ENCODE peak calls at places on chromosomes 3 and 15, in five cellular contexts. One of them, this sample, is unnamed.

GRCh38 chr3:177928156-177928555 is 608.1 kb upstream of the KCNMB2 start:
- DNase-seq in A549: peak; percentile 60
- DNase-seq in IMR-90: peak; percentile 51
- DNase-seq in MM.1S: peak; percentile 44
- DNase-seq in PC-3: peak; percentile 82
- DNase-seq in this sample: no peak

GRCh38 chr15:94670436-94671034 is 439.2 kb downstream of the MCTP2 start:
- DNase-seq in MM.1S: peak; percentile 18
- DNase-seq in A549: peak; percentile 38
- DNase-seq in IMR-90: peak; percentile 35
- DNase-seq in PC-3: peak; percentile 60
- DNase-seq in this sample: peak; percentile 58

GRCh38 chr15:76147906-76148553 is 88.2 kb downstream of the TMEM266 start:
- DNase-seq in A549: peak; percentile 44
- DNase-seq in IMR-90: peak; percentile 29
- DNase-seq in MM.1S: peak; percentile 44
- DNase-seq in PC-3: peak; percentile 79
- DNase-seq in this sample: peak; percentile 79

GRCh38 chr15:67833504-67834248 is 6.2 kb downstream of the RNU6-1 start:
- DNase-seq in A549: peak; percentile 48
- DNase-seq in MM.1S: peak; percentile 54
- DNase-seq in IMR-90: no peak
- DNase-seq in PC-3: peak; percentile 31
- DNase-seq in this sample: peak; percentile 69

GRCh38 chr3:40186508-40186907 is 123.0 kb upstream of the EIF1B start:
- DNase-seq in IMR-90: no peak
- DNase-seq in A549: no peak
- DNase-seq in PC-3: no peak
- DNase-seq in MM.1S: no peak
- DNase-seq in this sample: no peak

GRCh38 chr3:102200126-102200525 is 234.7 kb upstream of the ZPLD1 start:
- DNase-seq in IMR-90: peak; percentile 89
- DNase-seq in PC-3: no peak
- DNase-seq in A549: peak; percentile 44
- DNase-seq in MM.1S: no peak
- DNase-seq in this sample: no peak

GRCh38 chr15:63600001-63600645 is 2.9 kb downstream of the FBXL22 start:
- DNase-seq in A549: peak; percentile 56
- DNase-seq in IMR-90: no peak
- DNase-seq in PC-3: peak; percentile 17
- DNase-seq in MM.1S: peak; percentile 36
- DNase-seq in this sample: peak; percentile 22

GRCh38 chr3:41888368-41889076 is 73.4 kb downstream of the ULK4 start:
- DNase-seq in PC-3: peak; percentile 49
- DNase-seq in MM.1S: no peak
- DNase-seq in IMR-90: no peak
- DNase-seq in A549: no peak
- DNase-seq in this sample: peak; percentile 7

GRCh38 chr15:33083232-33084006 is 111.1 kb downstream of the FMN1 start:
- DNase-seq in A549: no peak
- DNase-seq in MM.1S: no peak
- DNase-seq in IMR-90: peak; percentile 33
- DNase-seq in PC-3: peak; percentile 94
- DNase-seq in this sample: no peak

GRCh38 chr15:40770147-40770721 is 454 bp downstream of the C15orf62 start:
- DNase-seq in MM.1S: no peak
- DNase-seq in PC-3: no peak
- DNase-seq in IMR-90: no peak
- DNase-seq in A549: no peak
- DNase-seq in this sample: no peak

GRCh38 chr15:24269166-24269571 is 406.4 kb upstream of the NPAP1 start:
- DNase-seq in IMR-90: no peak
- DNase-seq in A549: no peak
- DNase-seq in MM.1S: peak; percentile 90
- DNase-seq in PC-3: no peak
- DNase-seq in this sample: peak; percentile 7

GRCh38 chr3:135516143-135516542 is 449.4 kb upstream of the PPP2R3A start:
- DNase-seq in PC-3: peak; percentile 19
- DNase-seq in MM.1S: no peak
- DNase-seq in IMR-90: peak; percentile 41
- DNase-seq in A549: peak; percentile 9
- DNase-seq in this sample: no peak

GRCh38 chr3:55897573-55898224 is 410.6 kb upstream of the WNT5A start:
- DNase-seq in A549: peak; percentile 22
- DNase-seq in MM.1S: no peak
- DNase-seq in IMR-90: peak; percentile 21
- DNase-seq in PC-3: peak; percentile 72
- DNase-seq in this sample: peak; percentile 20

GRCh38 chr3:108125550-108126071 is 34.8 kb upstream of the CD47 start:
- DNase-seq in A549: no peak
- DNase-seq in MM.1S: peak; percentile 93
- DNase-seq in PC-3: no peak
- DNase-seq in IMR-90: no peak
- DNase-seq in this sample: no peak

GRCh38 chr3:86723433-86723832 is 267.5 kb downstream of the VGLL3 start:
- DNase-seq in PC-3: peak; percentile 41
- DNase-seq in MM.1S: no peak
- DNase-seq in IMR-90: no peak
- DNase-seq in A549: no peak
- DNase-seq in this sample: no peak

GRCh38 chr3:172447611-172448579 is at the start of gene GHSR:
- DNase-seq in IMR-90: no peak
- DNase-seq in A549: no peak
- DNase-seq in MM.1S: no peak
- DNase-seq in PC-3: no peak
- DNase-seq in this sample: no peak

GRCh38 chr3:66075281-66075680 is 36.6 kb upstream of the MAGI1 start:
- DNase-seq in IMR-90: peak; percentile 89
- DNase-seq in PC-3: peak; percentile 72
- DNase-seq in A549: no peak
- DNase-seq in MM.1S: no peak
- DNase-seq in this sample: no peak

GRCh38 chr3:16132926-16133325 is 41.6 kb upstream of the GALNT15 start:
- DNase-seq in A549: no peak
- DNase-seq in PC-3: no peak
- DNase-seq in IMR-90: peak; percentile 64
- DNase-seq in MM.1S: no peak
- DNase-seq in this sample: no peak

GRCh38 chr3:7074217-7074616 is 213.3 kb downstream of the GRM7 start:
- DNase-seq in PC-3: no peak
- DNase-seq in A549: no peak
- DNase-seq in MM.1S: no peak
- DNase-seq in IMR-90: no peak
- DNase-seq in this sample: no peak

GRCh38 chr15:35161694-35162093 is 76.6 kb upstream of the NANOGP8 start:
- DNase-seq in PC-3: no peak
- DNase-seq in IMR-90: no peak
- DNase-seq in MM.1S: no peak
- DNase-seq in A549: no peak
- DNase-seq in this sample: no peak

GRCh38 chr15:99618941-99619411 is 53.2 kb downstream of the MEF2A start:
- DNase-seq in PC-3: peak; percentile 12
- DNase-seq in A549: no peak
- DNase-seq in IMR-90: peak; percentile 31
- DNase-seq in MM.1S: no peak
- DNase-seq in this sample: peak; percentile 8

GRCh38 chr3:16174389-16174788 is at the start of gene GALNT15:
- DNase-seq in IMR-90: peak; percentile 98
- DNase-seq in MM.1S: no peak
- DNase-seq in PC-3: no peak
- DNase-seq in A549: no peak
- DNase-seq in this sample: peak; percentile 76

GRCh38 chr3:131047582-131047981 is 20.9 kb downstream of the NEK11 start:
- DNase-seq in A549: no peak
- DNase-seq in MM.1S: peak; percentile 82
- DNase-seq in PC-3: no peak
- DNase-seq in IMR-90: no peak
- DNase-seq in this sample: no peak

GRCh38 chr3:120147072-120147871 is 53.0 kb upstream of the GSK3B start:
- DNase-seq in MM.1S: peak; percentile 84
- DNase-seq in IMR-90: no peak
- DNase-seq in A549: peak; percentile 32
- DNase-seq in PC-3: peak; percentile 85
- DNase-seq in this sample: peak; percentile 31

GRCh38 chr3:73786346-73786807 is 161.6 kb upstream of the PDZRN3 start:
- DNase-seq in PC-3: peak; percentile 1
- DNase-seq in IMR-90: peak; percentile 97
- DNase-seq in A549: no peak
- DNase-seq in MM.1S: no peak
- DNase-seq in this sample: peak; percentile 35

GRCh38 chr3:62636235-62636826 is 238.9 kb downstream of the CADPS start:
- DNase-seq in PC-3: no peak
- DNase-seq in A549: no peak
- DNase-seq in MM.1S: no peak
- DNase-seq in IMR-90: no peak
- DNase-seq in this sample: no peak

GRCh38 chr15:74317820-74318375 is 49.5 kb downstream of the CYP11A1 start:
- DNase-seq in MM.1S: no peak
- DNase-seq in A549: peak; percentile 44
- DNase-seq in PC-3: peak; percentile 11
- DNase-seq in IMR-90: peak; percentile 87
- DNase-seq in this sample: peak; percentile 70

GRCh38 chr3:52225452-52226228 is at the start of gene TLR9:
- DNase-seq in PC-3: no peak
- DNase-seq in A549: no peak
- DNase-seq in IMR-90: no peak
- DNase-seq in MM.1S: peak; percentile 52
- DNase-seq in this sample: no peak

GRCh38 chr15:52527898-52528464 is 699 bp downstream of the MYO5A start:
- DNase-seq in PC-3: peak; percentile 34
- DNase-seq in IMR-90: peak; percentile 33
- DNase-seq in A549: peak; percentile 34
- DNase-seq in MM.1S: peak; percentile 44
- DNase-seq in this sample: peak; percentile 19

GRCh38 chr3:10198761-10199688 is 34.3 kb downstream of the IRAK2 start:
- DNase-seq in PC-3: peak; percentile 88
- DNase-seq in IMR-90: peak; percentile 88
- DNase-seq in A549: peak; percentile 76
- DNase-seq in MM.1S: peak; percentile 87
- DNase-seq in this sample: peak; percentile 59

GRCh38 chr15:79157631-79158592 is 67.3 kb upstream of the RASGRF1 start:
- DNase-seq in A549: no peak
- DNase-seq in PC-3: peak; percentile 85
- DNase-seq in IMR-90: no peak
- DNase-seq in MM.1S: peak; percentile 87
- DNase-seq in this sample: no peak

GRCh38 chr3:46677096-46677702 is 16.3 kb downstream of the ALS2CL start:
- DNase-seq in PC-3: no peak
- DNase-seq in A549: no peak
- DNase-seq in MM.1S: no peak
- DNase-seq in IMR-90: peak; percentile 27
- DNase-seq in this sample: no peak

GRCh38 chr3:17355591-17355990 is 386.8 kb downstream of the TBC1D5 start:
- DNase-seq in PC-3: no peak
- DNase-seq in A549: no peak
- DNase-seq in MM.1S: no peak
- DNase-seq in IMR-90: no peak
- DNase-seq in this sample: no peak

GRCh38 chr3:79002465-79003372 is 765.1 kb downstream of the ROBO1 start:
- DNase-seq in A549: no peak
- DNase-seq in PC-3: no peak
- DNase-seq in MM.1S: no peak
- DNase-seq in IMR-90: no peak
- DNase-seq in this sample: no peak

GRCh38 chr15:89406218-89406716 is 71.6 kb upstream of the POLG start:
- DNase-seq in A549: no peak
- DNase-seq in MM.1S: no peak
- DNase-seq in IMR-90: no peak
- DNase-seq in PC-3: no peak
- DNase-seq in this sample: no peak

GRCh38 chr15:89402406-89402805 is 67.8 kb upstream of the POLG start:
- DNase-seq in A549: no peak
- DNase-seq in IMR-90: no peak
- DNase-seq in MM.1S: no peak
- DNase-seq in PC-3: no peak
- DNase-seq in this sample: no peak

GRCh38 chr15:89400997-89401590 is 66.5 kb upstream of the POLG start:
- DNase-seq in IMR-90: no peak
- DNase-seq in A549: no peak
- DNase-seq in PC-3: no peak
- DNase-seq in MM.1S: no peak
- DNase-seq in this sample: no peak

GRCh38 chr15:89401636-89402252 is 67.1 kb upstream of the POLG start:
- DNase-seq in MM.1S: peak; percentile 60
- DNase-seq in A549: peak; percentile 53
- DNase-seq in PC-3: peak; percentile 52
- DNase-seq in IMR-90: peak; percentile 85
- DNase-seq in this sample: no peak

GRCh38 chr15:89404023-89404422 is 69.4 kb upstream of the POLG start:
- DNase-seq in IMR-90: no peak
- DNase-seq in PC-3: no peak
- DNase-seq in MM.1S: no peak
- DNase-seq in A549: no peak
- DNase-seq in this sample: no peak
- H3K4me2 ChIP-seq in IMR-90: no peak overlapping the region
- H3K4me2 ChIP-seq in PC-3: no peak overlapping the region
- H3K4me2 ChIP-seq in MM.1S: no peak overlapping the region
- H3K4me2 ChIP-seq in A549: no peak overlapping the region
- H3K4me2 ChIP-seq in this sample: no peak overlapping the region

GRCh38 chr3:150787741-150788370 is 24.9 kb upstream of the SIAH2 start:
- DNase-seq in IMR-90: peak; percentile 64
- DNase-seq in MM.1S: peak; percentile 84
- DNase-seq in A549: peak; percentile 84
- DNase-seq in PC-3: peak; percentile 86
- DNase-seq in this sample: peak; percentile 91
- H3K4me3 ChIP-seq in IMR-90: no peak overlapping the region
- H3K4me3 ChIP-seq in MM.1S: no peak overlapping the region
- H3K4me3 ChIP-seq in A549: no peak overlapping the region
- H3K4me3 ChIP-seq in PC-3: no peak overlapping the region
- H3K4me3 ChIP-seq in this sample: no peak overlapping the region

GRCh38 chr3:187966636-187967035 is 187.3 kb upstream of the LPP start:
- DNase-seq in MM.1S: no peak
- DNase-seq in IMR-90: no peak
- DNase-seq in A549: no peak
- DNase-seq in PC-3: no peak
- DNase-seq in this sample: no peak
- H3K4me2 ChIP-seq in MM.1S: no peak overlapping the region
- H3K4me2 ChIP-seq in IMR-90: no peak overlapping the region
- H3K4me2 ChIP-seq in A549: no peak overlapping the region
- H3K4me2 ChIP-seq in PC-3: no peak overlapping the region
- H3K4me2 ChIP-seq in this sample: no peak overlapping the region

GRCh38 chr3:170911051-170911450 is 2.6 kb upstream of the EIF5A2 start:
- DNase-seq in A549: no peak
- DNase-seq in PC-3: no peak
- DNase-seq in IMR-90: no peak
- DNase-seq in MM.1S: no peak
- DNase-seq in this sample: no peak

GRCh38 chr3:170908235-170909116 is at the start of gene EIF5A2:
- DNase-seq in A549: peak; percentile 93
- DNase-seq in PC-3: peak; percentile 91
- DNase-seq in MM.1S: peak; percentile 98
- DNase-seq in IMR-90: peak; percentile 93
- DNase-seq in this sample: peak; percentile 97

GRCh38 chr3:170907519-170908234 is 760 bp downstream of the EIF5A2 start:
- DNase-seq in IMR-90: peak; percentile 11
- DNase-seq in A549: no peak
- DNase-seq in PC-3: no peak
- DNase-seq in MM.1S: no peak
- DNase-seq in this sample: peak; percentile 11

GRCh38 chr3:170910542-170910941 is 2.1 kb upstream of the EIF5A2 start:
- DNase-seq in MM.1S: no peak
- DNase-seq in PC-3: peak; percentile 64
- DNase-seq in IMR-90: no peak
- DNase-seq in A549: no peak
- DNase-seq in this sample: no peak

GRCh38 chr3:170909129-170909903 is 879 bp upstream of the EIF5A2 start:
- DNase-seq in A549: peak; percentile 66
- DNase-seq in IMR-90: peak; percentile 97
- DNase-seq in MM.1S: no peak
- DNase-seq in PC-3: peak; percentile 95
- DNase-seq in this sample: peak; percentile 8
- H3K4me3 ChIP-seq in A549: peak overlapping the region; percentile 70
- H3K4me3 ChIP-seq in IMR-90: no peak overlapping the region
- H3K4me3 ChIP-seq in MM.1S: no peak overlapping the region
- H3K4me3 ChIP-seq in PC-3: no peak overlapping the region
- H3K4me3 ChIP-seq in this sample: no peak overlapping the region